ENCODE peak calls at places on chromosome 16, in eight cellular contexts. R is lung, Z is GM12865, W is GM12878, J is IMR-90, O is ascending aorta, P is fibroblast of the aortic adventitia, H is choroid plexus epithelial cell. E is an unnamed sample.

GRCh38 chr16:89569506-89570341 is 5.8 kb upstream of the CPNE7 start:
- DNase-seq in R (no peak), Z (no peak), W (no peak), J (no peak), O (no peak), P (no peak), H (no peak), E (no peak)

GRCh38 chr16:70162041-70162451 is 11.5 kb upstream of the CLEC18C start:
- DNase-seq in R (peak; percentile 28), Z (no peak), W (no peak), J (peak; percentile 80), O (no peak), P (peak; percentile 45), H (peak; percentile 48), E (peak; percentile 29)

GRCh38 chr16:5851583-5851982 is 754.0 kb upstream of the EEF2KMT start:
- DNase-seq in R (no peak), Z (peak; percentile 0), W (no peak), J (no peak), O (no peak), P (no peak), H (no peak), E (no peak)

GRCh38 chr16:85627102-85627834 is 14.1 kb downstream of the GSE1 start:
- DNase-seq in R (no peak), Z (no peak), W (no peak), J (no peak), O (no peak), P (no peak), H (no peak), E (peak; percentile 73)

GRCh38 chr16:28491080-28491969 is 549 bp downstream of the CLN3 start:
- DNase-seq in R (peak; percentile 46), Z (peak; percentile 39), W (no peak), J (no peak), O (peak; percentile 72), P (peak; percentile 24), H (peak; percentile 11), E (peak; percentile 83)

GRCh38 chr16:58236231-58236690 is 38.4 kb upstream of the CSNK2A2 start:
- DNase-seq in R (peak; percentile 75), Z (peak; percentile 76), W (no peak), J (peak; percentile 51), O (peak; percentile 75), P (peak; percentile 54), H (peak; percentile 68), E (peak; percentile 76)

GRCh38 chr16:88678224-88678979 is 7.9 kb downstream of the SNAI3 start:
- DNase-seq in R (no peak), Z (no peak), W (no peak), J (no peak), O (no peak), P (no peak), H (no peak), E (peak; percentile 87)

GRCh38 chr16:58020628-58021521 is 4.7 kb upstream of the MMP15 start:
- DNase-seq in R (peak; percentile 65), Z (peak; percentile 46), W (no peak), J (peak; percentile 43), O (no peak), P (peak; percentile 52), H (peak; percentile 73), E (peak; percentile 83)

GRCh38 chr16:12723681-12724080 is 80.0 kb downstream of the CPPED1 start:
- DNase-seq in R (no peak), Z (no peak), W (no peak), J (no peak), O (no peak), P (no peak), H (no peak), E (no peak)

GRCh38 chr16:11140867-11141266 is 115.1 kb downstream of the SOCS1 start:
- DNase-seq in R (no peak), Z (no peak), W (no peak), J (no peak), O (no peak), P (no peak), H (no peak), E (no peak)

GRCh38 chr16:71726491-71727319 is 2.2 kb upstream of the PHLPP2 start:
- DNase-seq in R (no peak), Z (peak; percentile 15), W (no peak), J (no peak), O (no peak), P (no peak), H (no peak), E (no peak)

GRCh38 chr16:68364601-68364998 is 53.8 kb downstream of the PRMT7 start:
- DNase-seq in R (no peak), Z (no peak), W (no peak), J (peak; percentile 27), O (no peak), P (peak; percentile 13), H (peak; percentile 31), E (peak; percentile 87)

GRCh38 chr16:10606607-10607006 is 26.2 kb upstream of the EMP2 start:
- DNase-seq in R (no peak), Z (no peak), W (no peak), J (no peak), O (no peak), P (no peak), H (no peak), E (peak; percentile 64)

GRCh38 chr16:56988948-56989945 is at the start of gene NLRC5:
- DNase-seq in R (peak; percentile 86), Z (peak; percentile 93), W (no peak), J (peak; percentile 78), O (peak; percentile 92), P (peak; percentile 81), H (peak; percentile 80), E (peak; percentile 90)

GRCh38 chr16:10964891-10965326 is 20.5 kb downstream of the CLEC16A start:
- DNase-seq in R (no peak), Z (peak; percentile 93), W (peak; percentile 94), J (no peak), O (no peak), P (no peak), H (no peak), E (no peak)

GRCh38 chr16:70679653-70680494 is 6.0 kb downstream of the MTSS2 start:
- DNase-seq in R (no peak), Z (no peak), W (no peak), J (no peak), O (no peak), P (no peak), H (no peak), E (peak; percentile 99)

GRCh38 chr16:64724339-64724738 is 397.5 kb downstream of the CDH11 start:
- DNase-seq in R (no peak), Z (no peak), W (no peak), J (no peak), O (no peak), P (no peak), H (no peak), E (no peak)
- H3K4me3 ChIP-seq in R (no peak overlapping the region), Z (no peak overlapping the region), W (no peak overlapping the region), J (no peak overlapping the region), O (no peak overlapping the region), P (no peak overlapping the region), H (no peak overlapping the region), E (no peak overlapping the region)

DNA sequence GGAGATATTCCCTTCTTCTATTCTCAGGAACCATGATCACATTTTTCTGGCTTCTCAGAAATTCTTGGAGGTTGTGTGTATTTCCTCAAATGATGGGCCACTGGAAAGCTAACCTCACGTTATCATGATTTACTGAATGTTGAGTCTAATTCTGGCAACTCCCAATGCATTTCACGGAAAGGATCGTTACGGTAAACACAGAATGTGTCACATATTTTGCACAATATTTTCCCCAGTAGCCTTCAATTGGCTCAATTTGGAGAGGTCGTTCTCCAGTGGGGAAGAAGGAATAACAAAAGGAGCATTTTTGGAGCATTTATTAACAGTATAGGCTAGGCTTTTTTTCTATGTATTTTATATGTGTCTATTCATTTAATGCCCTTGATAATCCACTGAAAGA is 450.3 kb downstream of the HAPSTR1 start:
- DNase-seq in R (no peak), Z (no peak), W (no peak), J (no peak), O (no peak), P (no peak), H (no peak), E (no peak)
- H3K4me3 ChIP-seq in R (no peak overlapping the region), Z (no peak overlapping the region), W (no peak overlapping the region), J (no peak overlapping the region), O (no peak overlapping the region), P (no peak overlapping the region), H (no peak overlapping the region), E (no peak overlapping the region)

DNA sequence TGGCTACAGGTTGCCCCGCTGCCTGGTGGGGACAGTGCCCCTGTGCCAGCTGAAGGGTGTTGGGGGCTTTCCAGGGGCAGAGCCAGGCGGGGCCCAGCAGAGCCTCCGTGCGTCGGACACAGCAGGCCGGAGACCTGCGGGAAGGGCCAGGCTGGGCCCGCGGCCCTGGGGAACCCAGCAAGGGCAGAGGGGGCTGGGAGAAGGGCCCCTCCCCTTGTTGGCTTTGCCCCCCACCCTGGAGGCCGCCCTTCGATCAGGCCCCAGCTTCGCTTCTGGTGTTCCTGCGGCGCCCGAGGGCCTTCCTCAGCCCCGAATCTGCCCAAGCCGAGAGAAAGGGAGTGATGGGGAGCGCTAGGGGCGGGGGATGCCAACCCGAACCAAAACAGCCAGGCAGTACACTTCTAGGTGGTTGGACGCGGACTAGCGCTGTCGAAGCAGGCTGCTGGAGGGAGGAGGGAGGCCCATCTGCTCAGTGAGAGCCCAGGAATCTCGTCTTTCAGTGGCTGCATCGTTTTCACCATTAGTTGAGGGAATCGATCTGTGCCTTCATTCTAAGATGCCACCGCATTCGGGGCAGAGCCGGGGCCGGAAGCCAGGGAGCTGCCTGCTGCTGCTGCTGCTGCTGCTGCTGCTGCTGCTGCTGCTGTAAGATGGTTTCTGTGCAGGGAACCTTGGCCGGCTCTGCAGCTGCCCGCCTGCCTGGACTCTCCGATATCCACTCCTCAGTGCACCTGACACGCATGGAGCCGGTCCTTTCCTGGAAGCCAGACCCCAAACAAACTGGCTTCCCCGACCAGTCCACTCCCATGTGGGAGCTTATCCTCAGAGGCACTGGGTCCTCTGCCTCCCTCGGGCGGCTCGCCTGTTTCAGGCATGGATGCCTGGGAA is 1.6 kb downstream of the JPH3 start:
- DNase-seq in R (no peak), Z (no peak), W (no peak), J (no peak), O (no peak), P (no peak), H (no peak), E (peak; percentile 88)
- H3K4me3 ChIP-seq in R (no peak overlapping the region), Z (no peak overlapping the region), W (no peak overlapping the region), J (no peak overlapping the region), O (no peak overlapping the region), P (no peak overlapping the region), H (no peak overlapping the region), E (peak overlapping the region; percentile 83)

GRCh38 chr16:525520-526180 is 1.9 kb upstream of the CAPN15 start:
- DNase-seq in R (no peak), Z (peak; percentile 91), W (peak; percentile 62), J (peak; percentile 92), O (no peak), P (peak; percentile 77), H (peak; percentile 79), E (no peak)
- H3K4me3 ChIP-seq in R (no peak overlapping the region), Z (peak overlapping the region; percentile 96), W (peak overlapping the region; percentile 98), J (no peak overlapping the region), O (peak overlapping the region; percentile 66), P (peak overlapping the region; percentile 79), H (peak overlapping the region; percentile 85), E (no peak overlapping the region)

GRCh38 chr16:716768-717325 is 1.9 kb downstream of the METRN start:
- DNase-seq in R (no peak), Z (no peak), W (no peak), J (no peak), O (no peak), P (no peak), H (no peak), E (no peak)
- H3K4me3 ChIP-seq in R (no peak overlapping the region), Z (no peak overlapping the region), W (no peak overlapping the region), J (no peak overlapping the region), O (peak overlapping the region; percentile 93), P (no peak overlapping the region), H (no peak overlapping the region), E (no peak overlapping the region)

GRCh38 chr16:46885960-46886763 is 2.0 kb downstream of the GPT2 start:
- DNase-seq in R (no peak), Z (no peak), W (no peak), J (peak; percentile 81), O (no peak), P (no peak), H (peak; percentile 65), E (no peak)
- H3K4me3 ChIP-seq in R (no peak overlapping the region), Z (no peak overlapping the region), W (no peak overlapping the region), J (peak overlapping the region; percentile 9), O (no peak overlapping the region), P (no peak overlapping the region), H (peak overlapping the region; percentile 24), E (peak overlapping the region; percentile 7)